ENCODE peak calls at places on chromosome 7, in six cellular contexts. G is stimulated activated naive CD8-positive, alpha-beta T cell treated with anti-CD3 and anti-CD28 coated beads, Interleukin-15, Interleukin-2, amounts not matched to agents 100 U/mL and 50 U/mL, for 24 hours; T is AG09319; P is sciatic nerve; K is germinal center; L is HTR-8/SVneo. W is an unnamed sample.
A peak's percentile ranks its signal among the peaks of the same experiment; 100 is the strongest.

GRCh38 chr7:16433568-16434122 is 12.3 kb upstream of the CRPPA start:
- DNase-seq in P (no peak), K (no peak), L (no peak), T (no peak), G (no peak), W (no peak)

GRCh38 chr7:114823290-114823689 is 98.6 kb upstream of the MDFIC start:
- DNase-seq in K (no peak), P (no peak), L (no peak), T (no peak), G (no peak), W (no peak)

GRCh38 chr7:31114593-31115343 is 62.7 kb downstream of the ADCYAP1R1 start:
- DNase-seq in K (no peak), T (no peak), L (no peak), G (no peak), P (no peak), W (no peak)

GRCh38 chr7:1317654-1318450 is 85.2 kb downstream of the UNCX start:
- DNase-seq in T (no peak), G (no peak), P (no peak), K (no peak), L (no peak), W (peak; percentile 48)

GRCh38 chr7:124764847-124765400 is 668 bp downstream of the GPR37 start:
- DNase-seq in K (peak; percentile 50), G (peak; percentile 16), P (no peak), L (no peak), T (no peak), W (no peak)

GRCh38 chr7:21967500-21968099 is 21.9 kb upstream of the CDCA7L start:
- DNase-seq in L (no peak), G (peak; percentile 12), K (no peak), P (no peak), T (no peak), W (no peak)

GRCh38 chr7:50779427-50779826 is 3.3 kb downstream of the GRB10 start:
- DNase-seq in T (no peak), L (no peak), K (no peak), P (no peak), G (no peak), W (no peak)

GRCh38 chr7:142583424-142583823 is 165.8 kb upstream of the PRSS1 start:
- DNase-seq in L (peak; percentile 39), P (no peak), G (peak; percentile 25), T (peak; percentile 36), K (no peak), W (no peak)

GRCh38 chr7:16636533-16637173 is 8.9 kb downstream of the ANKMY2 start:
- DNase-seq in P (no peak), T (peak; percentile 86), K (no peak), G (no peak), L (no peak), W (no peak)

GRCh38 chr7:31443457-31443856 is 70.4 kb upstream of the ITPRID1 start:
- DNase-seq in G (no peak), P (no peak), K (peak; percentile 35), L (peak; percentile 39), T (no peak), W (no peak)

GRCh38 chr7:78232806-78233205 is 434.2 kb downstream of the PHTF2 start:
- DNase-seq in T (no peak), P (no peak), L (no peak), G (no peak), K (no peak), W (no peak)

W was measured in spleen.